ENCODE peak calls at places on chromosomes 11 and 22, in four cellular contexts. O is OCI-LY7, B is HCT116, W is PC-3. E is an unnamed sample.

GRCh38 chr22:38079804-38080203 is 4.2 kb downstream of the SLC16A8 start:
- DNase-seq in O (no peak), B (no peak), W (no peak), E (no peak)

GRCh38 chr11:130904380-130904779 is 11.9 kb downstream of the SNX19 start:
- DNase-seq in O (no peak), B (no peak), W (peak; percentile 45), E (peak; percentile 20)

GRCh38 chr22:50432131-50432870 is 42.5 kb downstream of the SBF1 start:
- DNase-seq in O (no peak), B (no peak), W (no peak), E (no peak)

GRCh38 chr11:130847517-130847916 is 68.8 kb downstream of the SNX19 start:
- DNase-seq in O (no peak), B (peak; percentile 46), W (peak; percentile 99), E (peak; percentile 90)

GRCh38 chr22:36369004-36369921 is 18.5 kb downstream of the MYH9 start:
- DNase-seq in O (no peak), B (no peak), W (no peak), E (no peak)

GRCh38 chr22:16917144-16918003 is 90.6 kb downstream of the GAB4 start:
- DNase-seq in O (peak; percentile 85), B (peak; percentile 65), W (peak; percentile 56), E (peak; percentile 74)

GRCh38 chr11:12198261-12198925 is 88.0 kb downstream of the MICAL2 start:
- DNase-seq in O (no peak), B (no peak), W (no peak), E (no peak)

GRCh38 chr11:79352304-79352703 is 88.5 kb downstream of the TENM4 start:
- DNase-seq in O (no peak), B (no peak), W (no peak), E (no peak)

GRCh38 chr11:132994038-132994502 is 538.2 kb downstream of the OPCML start:
- DNase-seq in O (no peak), B (no peak), W (no peak), E (no peak)

GRCh38 chr11:79441159-79441875 is 487 bp upstream of the TENM4 start:
- DNase-seq in O (no peak), B (no peak), W (no peak), E (no peak)

GRCh38 chr11:60899021-60899936 is 7.1 kb downstream of the PRPF19 start:
- DNase-seq in O (peak; percentile 51), B (peak; percentile 51), W (peak; percentile 89), E (peak; percentile 35)

GRCh38 chr22:45131749-45132148 is 32.0 kb upstream of the NUP50 start:
- DNase-seq in O (no peak), B (no peak), W (no peak), E (no peak)

GRCh38 chr22:19823191-19823590 is 31.5 kb downstream of the GNB1L start:
- DNase-seq in O (no peak), B (no peak), W (no peak), E (no peak)

GRCh38 chr22:45105281-45105700 is 58.4 kb upstream of the NUP50 start:
- DNase-seq in O (no peak), B (no peak), W (peak; percentile 76), E (no peak)

GRCh38 chr11:134139873-134140331 is 71.0 kb downstream of the JAM3 start:
- DNase-seq in O (peak; percentile 43), B (peak; percentile 62), W (peak; percentile 86), E (peak; percentile 27)

GRCh38 chr22:24247564-24248344 is 2.9 kb upstream of the GGT5 start:
- DNase-seq in O (peak; percentile 64), B (peak; percentile 43), W (peak; percentile 79), E (peak; percentile 39)

GRCh38 chr11:8086001-8086479 is 5.0 kb downstream of the TUB start:
- DNase-seq in O (no peak), B (no peak), W (no peak), E (no peak)

GRCh38 chr11:6646040-6646439 is 9.6 kb downstream of the DCHS1 start:
- DNase-seq in O (peak; percentile 18), B (no peak), W (no peak), E (no peak)

GRCh38 chr11:92861641-92862040 is 107.8 kb upstream of the MTNR1B start:
- DNase-seq in O (no peak), B (no peak), W (no peak), E (no peak)

GRCh38 chr11:61447601-61448551 is 18.0 kb downstream of the SDHAF2 start:
- DNase-seq in O (no peak), B (no peak), W (no peak), E (no peak)

GRCh38 chr11:34084637-34085036 is 20.8 kb upstream of the NAT10 start:
- DNase-seq in O (no peak), B (no peak), W (no peak), E (no peak)

GRCh38 chr22:44825310-44826150 is 73.2 kb downstream of the ARHGAP8 start:
- DNase-seq in O (no peak), B (no peak), W (no peak), E (no peak)

GRCh38 chr11:101429708-101430107 is 154.1 kb downstream of the TRPC6 start:
- DNase-seq in O (no peak), B (no peak), W (no peak), E (no peak)

GRCh38 chr22:24433001-24433867 is 5.8 kb downstream of the ADORA2A start:
- DNase-seq in O (peak; percentile 39), B (no peak), W (no peak), E (no peak)

GRCh38 chr11:121452609-121453150 is at the start of gene SORL1-AS1:
- DNase-seq in O (peak; percentile 59), B (no peak), W (peak; percentile 47), E (no peak)

GRCh38 chr11:133889893-133890292 is 44.6 kb upstream of the SPATA19 start:
- DNase-seq in O (no peak), B (no peak), W (no peak), E (no peak)

GRCh38 chr11:62575156-62575555 is 1.5 kb upstream of the EEF1G start:
- DNase-seq in O (no peak), B (no peak), W (no peak), E (no peak)

GRCh38 chr22:27827586-27828213 is 26.1 kb upstream of the MN1 start:
- DNase-seq in O (no peak), B (no peak), W (no peak), E (no peak)

GRCh38 chr11:123640677-123641494 is 13.5 kb downstream of the SCN3B start:
- DNase-seq in O (peak; percentile 50), B (no peak), W (peak; percentile 67), E (peak; percentile 52)
- TF ChIP-seq EZH2phosphoT487 in O (no peak), B (no peak), W (no peak), E (no peak)

DNA sequence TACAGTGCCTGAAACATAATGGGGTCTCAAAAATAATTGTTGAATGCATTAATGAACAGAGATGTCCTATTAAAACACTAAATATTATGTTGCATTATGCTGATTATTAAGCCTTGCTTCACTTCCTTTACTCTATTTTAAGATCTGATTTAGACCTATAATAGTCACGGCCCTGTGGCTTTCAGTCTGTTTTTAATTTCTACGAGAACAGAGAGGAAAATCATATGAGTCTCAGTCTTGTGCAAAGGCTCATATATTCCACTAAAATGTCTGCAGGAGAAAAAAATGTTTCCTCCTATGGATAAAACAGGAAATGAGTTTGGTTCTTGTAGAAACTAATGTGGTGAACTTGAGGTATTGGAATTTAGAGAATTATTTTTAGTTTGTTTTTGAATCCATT is 139.3 kb upstream of the DDI1 start:
- DNase-seq in O (no peak), B (no peak), W (no peak), E (peak; percentile 57)
- TF ChIP-seq EZH2phosphoT487 in O (no peak), B (no peak), W (no peak), E (no peak)

GRCh38 chr11:28703371-28703770 is 595.2 kb downstream of the METTL15 start:
- DNase-seq in O (no peak), B (no peak), W (no peak), E (no peak)

GRCh38 chr11:28702871-28703270 is 594.7 kb downstream of the METTL15 start:
- DNase-seq in O (no peak), B (no peak), W (peak; percentile 36), E (no peak)

GRCh38 chr11:28699701-28700100 is 591.5 kb downstream of the METTL15 start:
- DNase-seq in O (no peak), B (no peak), W (no peak), E (no peak)

GRCh38 chr11:28702450-28702790 is 594.2 kb downstream of the METTL15 start:
- DNase-seq in O (no peak), B (peak; percentile 4), W (no peak), E (no peak)

DNA sequence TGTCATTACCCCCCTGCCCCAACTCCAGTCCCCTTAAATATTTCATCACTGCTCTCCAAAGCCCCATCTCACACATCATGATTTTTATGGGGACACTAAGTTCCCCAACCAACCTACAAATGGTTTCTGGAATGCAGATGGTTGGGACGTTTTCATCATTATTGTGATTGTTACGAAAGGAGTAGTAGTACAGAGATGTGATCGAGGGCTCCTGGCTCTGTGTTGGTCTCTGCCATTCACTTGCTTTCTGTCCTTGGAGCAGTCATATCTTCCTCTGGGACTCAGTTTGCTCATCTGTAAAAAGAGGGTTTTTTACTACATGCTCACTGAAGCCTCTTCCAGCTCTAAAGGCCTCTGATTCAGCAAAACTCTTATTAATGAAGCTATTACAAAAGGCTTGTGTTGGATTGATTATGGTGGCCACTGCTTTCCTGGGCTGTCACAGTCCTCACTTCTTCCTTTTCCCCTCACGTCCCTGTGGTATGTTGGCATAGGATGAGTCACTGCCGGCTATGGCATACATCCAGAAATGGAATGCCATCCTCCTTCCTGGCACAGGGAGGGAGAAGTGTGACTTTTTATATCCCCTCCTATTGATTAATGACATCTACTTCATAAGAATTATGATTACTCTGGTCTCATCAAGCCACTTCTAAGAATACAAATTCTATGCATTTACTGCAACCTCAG is 593.7 kb downstream of the METTL15 start:
- DNase-seq in O (no peak), B (peak; percentile 69), W (peak; percentile 95), E (no peak)
- TF ChIP-seq EZH2phosphoT487 in O (no peak), B (no peak), W (no peak), E (no peak)

GRCh38 chr11:68457214-68457897 is 3.2 kb upstream of the PPP6R3 start:
- DNase-seq in O (no peak), B (no peak), W (no peak), E (no peak)

GRCh38 chr11:68460741-68461283 is at the start of gene PPP6R3:
- DNase-seq in O (no peak), B (no peak), W (no peak), E (peak; percentile 15)

GRCh38 chr11:68459886-68460740 is 439 bp upstream of the PPP6R3 start:
- DNase-seq in O (peak; percentile 98), B (peak; percentile 96), W (peak; percentile 98), E (peak; percentile 98)

GRCh38 chr11:68455485-68455884 is 5.1 kb upstream of the PPP6R3 start:
- DNase-seq in O (no peak), B (no peak), W (no peak), E (no peak)

GRCh38 chr11:68457898-68458249 is 2.7 kb upstream of the PPP6R3 start:
- DNase-seq in O (no peak), B (no peak), W (no peak), E (no peak)
- TF ChIP-seq EZH2phosphoT487 in O (no peak), B (no peak), W (no peak), E (no peak)

E was measured in MM.1S.